ENCODE peak calls at places on chromosomes 4 and X, in ten cellular contexts. T is breast epithelium; K is T follicular helper cell; E is iPS-NIHi11; F is ELR; U is fibroblast of mammary gland; A is activated T-cell treated with anti-CD3 and anti-CD28 coated beads, Interleukin-2, amount 50 U/mL, for 48 hours; C is upper lobe of left lung; Y is kidney; D is thoracic aorta. N is an unnamed sample.

GRCh38 chrX:130401415-130402210 is at the start of gene RBMX2:
- DNase-seq in T (peak; percentile 50), K (peak; percentile 52), E (peak; percentile 95), F (peak; percentile 76), U (peak; percentile 66), A (peak; percentile 77), C (peak; percentile 95), Y (peak; percentile 90), D (no peak), N (peak; percentile 57)

GRCh38 chr4:94457692-94458106 is 6.0 kb downstream of the PDLIM5 start:
- DNase-seq in T (no peak), K (no peak), E (peak; percentile 37), F (no peak), U (no peak), A (no peak), C (no peak), Y (no peak), D (no peak), N (no peak)

GRCh38 chrX:44012484-44013096 is 39.4 kb upstream of the NDP start:
- DNase-seq in T (peak; percentile 23), K (no peak), E (no peak), F (peak; percentile 91), U (peak; percentile 85), A (peak; percentile 71), C (no peak), Y (no peak), D (peak; percentile 7), N (no peak)

GRCh38 chr4:139609647-139610046 is 53.6 kb upstream of the SETD7 start:
- DNase-seq in T (no peak), K (no peak), E (no peak), F (peak; percentile 57), U (peak; percentile 91), A (no peak), C (no peak), Y (no peak), D (no peak), N (no peak)

GRCh38 chr4:77040856-77041576 is 34.8 kb downstream of the CCNI start:
- DNase-seq in T (no peak), K (no peak), E (no peak), F (no peak), U (peak; percentile 56), A (no peak), C (no peak), Y (no peak), D (no peak), N (no peak)

GRCh38 chrX:13254076-13254785 is 65.6 kb downstream of the ATXN3L start:
- DNase-seq in T (no peak), K (no peak), E (no peak), F (peak; percentile 44), U (peak; percentile 65), A (peak; percentile 24), C (no peak), Y (no peak), D (no peak), N (peak; percentile 8)

GRCh38 chr4:66691101-66691500 is 854.2 kb downstream of the CENPC start:
- DNase-seq in T (no peak), K (no peak), E (peak; percentile 13), F (peak; percentile 15), U (no peak), A (no peak), C (no peak), Y (no peak), D (no peak), N (no peak)

GRCh38 chr4:113827285-113827684 is 65.7 kb upstream of the CAMK2D start:
- DNase-seq in T (no peak), K (no peak), E (no peak), F (peak; percentile 58), U (peak; percentile 72), A (no peak), C (no peak), Y (no peak), D (no peak), N (no peak)

GRCh38 chrX:13341491-13342101 is 21.7 kb upstream of the ATXN3L start:
- DNase-seq in T (no peak), K (no peak), E (no peak), F (peak; percentile 49), U (no peak), A (no peak), C (no peak), Y (no peak), D (no peak), N (no peak)

GRCh38 chrX:103626855-103627254 is 1.9 kb upstream of the TCEAL1 start:
- DNase-seq in T (no peak), K (no peak), E (no peak), F (peak; percentile 79), U (peak; percentile 42), A (no peak), C (no peak), Y (no peak), D (no peak), N (no peak)

GRCh38 chrX:67555578-67556203 is 11.9 kb downstream of the AR start:
- DNase-seq in T (no peak), K (no peak), E (peak; percentile 44), F (peak; percentile 57), U (peak; percentile 59), A (peak; percentile 36), C (no peak), Y (no peak), D (no peak), N (peak; percentile 8)

GRCh38 chrX:96619588-96619987 is 65.1 kb upstream of the DIAPH2 start:
- DNase-seq in T (no peak), K (no peak), E (no peak), F (peak; percentile 8), U (no peak), A (no peak), C (no peak), Y (no peak), D (no peak), N (no peak)

GRCh38 chr4:56653461-56654237 is 27.4 kb downstream of the HOPX start:
- DNase-seq in T (no peak), K (no peak), E (no peak), F (peak; percentile 47), U (no peak), A (peak; percentile 71), C (no peak), Y (no peak), D (no peak), N (no peak)

GRCh38 chr4:86496094-86497060 is 97.7 kb upstream of the PTPN13 start:
- DNase-seq in T (no peak), K (no peak), E (peak; percentile 53), F (peak; percentile 62), U (peak; percentile 57), A (peak; percentile 26), C (no peak), Y (no peak), D (no peak), N (no peak)

GRCh38 chrX:71911023-71911730 is 532 bp downstream of the NHSL2 start:
- DNase-seq in T (no peak), K (no peak), E (peak; percentile 60), F (peak; percentile 13), U (no peak), A (peak; percentile 47), C (peak; percentile 85), Y (peak; percentile 73), D (no peak), N (no peak)

GRCh38 chr4:118848242-118848641 is 12.3 kb upstream of the SEC24D start:
- DNase-seq in T (no peak), K (no peak), E (no peak), F (no peak), U (no peak), A (no peak), C (no peak), Y (no peak), D (no peak), N (no peak)

GRCh38 chr4:38008493-38009120 is 48.4 kb downstream of the PTTG2 start:
- DNase-seq in T (no peak), K (no peak), E (no peak), F (no peak), U (no peak), A (no peak), C (no peak), Y (no peak), D (no peak), N (no peak)

N was measured in HepG2.